ENCODE peak calls at places on chromosome 11, in ten cellular contexts. Z is cardiac fibroblast, X is right lobe of liver, A is brain microvascular endothelial cell, F is lower lobe of right lung, E is fibroblast of lung, M is skeletal muscle cell, Q is mesendoderm, O is astrocyte of the spinal cord, V is Peyer's patch. K is an unnamed sample.

GRCh38 chr11:56764976-56765375 is 16.5 kb upstream of the OR9G4 start:
- DNase-seq in E (no peak), M (no peak), O (no peak), F (no peak), Q (no peak), X (no peak), A (no peak), Z (no peak), V (no peak), K (no peak)

GRCh38 chr11:11968511-11969280 is 39.7 kb downstream of the DKK3 start:
- DNase-seq in Q (no peak), Z (no peak), A (no peak), O (no peak), X (no peak), V (no peak), M (no peak), E (peak; percentile 27), F (no peak), K (no peak)

GRCh38 chr11:75236062-75236461 is 4.5 kb upstream of the TPBGL start:
- DNase-seq in X (no peak), Q (peak; percentile 48), O (no peak), E (no peak), V (no peak), A (no peak), Z (no peak), M (no peak), F (no peak), K (no peak)

GRCh38 chr11:126135182-126136176 is 72.8 kb upstream of the CDON start:
- DNase-seq in Q (no peak), O (no peak), E (no peak), M (no peak), Z (peak; percentile 33), F (no peak), X (no peak), A (no peak), V (no peak), K (no peak)

GRCh38 chr11:2093575-2094353 is 45.4 kb downstream of the IGF2 start:
- DNase-seq in F (no peak), E (no peak), Z (peak; percentile 30), Q (no peak), A (no peak), O (no peak), M (no peak), X (peak; percentile 80), V (no peak), K (no peak)

GRCh38 chr11:76578655-76579046 is 91.9 kb downstream of the LRRC32 start:
- DNase-seq in Q (peak; percentile 79), V (no peak), Z (peak; percentile 77), O (peak; percentile 43), E (no peak), A (peak; percentile 80), M (no peak), X (peak; percentile 53), F (peak; percentile 60), K (no peak)

GRCh38 chr11:19573666-19574065 is 139.0 kb upstream of the NAV2 start:
- DNase-seq in A (no peak), Q (no peak), E (no peak), O (no peak), Z (no peak), M (no peak), V (no peak), F (no peak), X (no peak), K (no peak)

GRCh38 chr11:126485021-126485781 is 129.7 kb downstream of the ST3GAL4 start:
- DNase-seq in F (no peak), E (peak; percentile 33), X (no peak), Q (no peak), Z (peak; percentile 39), M (peak; percentile 43), A (peak; percentile 2), O (peak; percentile 18), V (no peak), K (no peak)

GRCh38 chr11:74493816-74494630 is 499 bp upstream of the LIPT2 start:
- DNase-seq in X (no peak), M (no peak), V (no peak), E (peak; percentile 4), O (no peak), A (peak; percentile 12), Z (peak; percentile 16), F (no peak), Q (no peak), K (no peak)

DNA sequence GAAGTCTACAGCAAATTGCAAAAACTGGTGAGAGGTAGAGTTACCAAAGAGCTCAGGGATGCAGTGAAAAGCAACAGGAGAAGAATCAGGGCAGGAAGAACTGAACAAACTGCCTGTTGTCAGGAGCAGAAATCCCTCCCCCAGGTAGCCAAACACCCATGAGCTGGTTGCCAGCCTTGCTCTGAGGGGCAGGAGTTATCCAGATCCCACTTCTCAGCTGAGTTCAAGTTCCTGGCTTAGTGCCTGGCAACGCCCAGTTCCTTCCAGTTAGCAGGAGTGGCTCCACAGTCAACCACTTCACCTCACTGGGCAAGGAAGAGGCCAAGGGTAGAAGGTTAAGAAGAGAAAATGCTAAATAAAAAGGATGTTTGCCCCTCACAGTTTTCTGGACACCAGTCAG is 1.9 kb upstream of the MPZL2 start:
- DNase-seq in Z (peak; percentile 14), V (no peak), E (no peak), F (peak; percentile 89), Q (no peak), O (no peak), X (no peak), A (no peak), M (no peak), K (no peak)
- H3K4me3 ChIP-seq in Z (no peak overlapping the region), V (no peak overlapping the region), E (no peak overlapping the region), F (peak overlapping the region; percentile 54), Q (no peak overlapping the region), O (no peak overlapping the region), X (no peak overlapping the region), A (no peak overlapping the region), M (no peak overlapping the region), K (no peak overlapping the region)

GRCh38 chr11:68804786-68805185 is 36.9 kb downstream of the CPT1A start:
- DNase-seq in Z (no peak), O (no peak), Q (peak; percentile 23), V (no peak), A (no peak), E (no peak), F (no peak), X (no peak), M (no peak), K (no peak)

GRCh38 chr11:68810164-68810563 is 31.6 kb downstream of the CPT1A start:
- DNase-seq in M (no peak), A (peak; percentile 1), O (no peak), Z (peak; percentile 18), V (no peak), Q (no peak), X (peak; percentile 41), E (no peak), F (no peak), K (no peak)

GRCh38 chr11:68808787-68809186 is 32.9 kb downstream of the CPT1A start:
- DNase-seq in F (no peak), O (no peak), Z (no peak), A (no peak), E (no peak), M (no peak), X (no peak), V (no peak), Q (no peak), K (no peak)

GRCh38 chr11:68809506-68809905 is 32.2 kb downstream of the CPT1A start:
- DNase-seq in M (no peak), Q (no peak), O (no peak), F (no peak), E (no peak), V (no peak), A (no peak), Z (no peak), X (no peak), K (no peak)

DNA sequence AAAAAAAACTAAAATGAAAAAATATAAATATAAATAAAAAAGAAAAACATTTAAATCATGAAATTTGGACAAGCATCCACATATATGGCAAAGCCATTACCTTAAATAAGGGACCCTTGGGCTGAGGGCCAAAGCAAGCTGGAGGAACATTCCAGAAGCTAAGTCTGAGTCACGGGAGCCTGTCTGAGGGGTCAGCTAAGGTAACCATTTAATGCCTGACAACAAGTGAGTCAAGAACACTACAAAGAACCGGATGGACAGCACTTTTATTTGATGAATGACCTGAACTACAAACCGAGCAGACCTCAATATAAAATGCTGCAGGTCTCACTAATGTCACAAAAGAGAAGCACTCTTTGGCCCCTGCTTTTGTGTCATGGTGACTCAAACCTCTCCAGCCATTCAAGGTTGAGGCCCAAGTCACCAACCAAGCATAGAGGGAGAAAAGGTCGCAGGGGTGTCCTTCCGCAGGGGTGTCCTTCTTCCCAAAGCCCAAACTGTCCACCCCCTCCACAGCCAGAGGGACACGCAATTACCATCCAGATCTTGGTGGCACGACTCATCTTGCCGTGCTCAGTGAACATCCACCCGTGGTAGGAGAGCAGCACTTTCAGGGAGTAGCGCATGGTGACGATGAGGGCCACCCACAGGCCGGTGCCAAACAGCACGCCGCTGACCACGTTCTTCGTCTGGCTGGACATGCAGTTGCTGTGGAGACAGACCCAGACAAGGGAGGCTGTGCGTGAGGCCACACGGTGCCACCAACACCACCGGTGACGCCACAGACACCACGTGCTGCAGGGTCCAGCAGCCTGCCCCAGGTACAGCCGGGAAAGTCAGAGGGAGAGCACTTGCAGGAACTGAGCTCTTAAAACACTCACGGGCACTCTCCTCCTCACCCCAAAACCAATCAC is 34.5 kb downstream of the CPT1A start:
- DNase-seq in V (no peak), Z (peak; percentile 79), F (no peak), Q (no peak), X (no peak), M (peak; percentile 17), E (peak; percentile 66), O (peak; percentile 77), A (peak; percentile 66), K (no peak)
- H3K4me3 ChIP-seq in V (no peak overlapping the region), Z (no peak overlapping the region), F (no peak overlapping the region), Q (no peak overlapping the region), X (no peak overlapping the region), M (no peak overlapping the region), E (no peak overlapping the region), O (no peak overlapping the region), A (no peak overlapping the region), K (no peak overlapping the region)

GRCh38 chr11:93738647-93739081 is 2.6 kb downstream of the TAF1D start:
- DNase-seq in Q (no peak), E (no peak), F (no peak), A (no peak), X (no peak), O (no peak), Z (no peak), M (no peak), V (no peak), K (no peak)
- H3K4me3 ChIP-seq in Q (peak overlapping the region; percentile 45), E (peak overlapping the region; percentile 86), F (peak overlapping the region; percentile 84), A (peak overlapping the region; percentile 98), X (no peak overlapping the region), O (peak overlapping the region; percentile 92), Z (peak overlapping the region; percentile 89), M (peak overlapping the region; percentile 93), V (no peak overlapping the region), K (no peak overlapping the region)

DNA sequence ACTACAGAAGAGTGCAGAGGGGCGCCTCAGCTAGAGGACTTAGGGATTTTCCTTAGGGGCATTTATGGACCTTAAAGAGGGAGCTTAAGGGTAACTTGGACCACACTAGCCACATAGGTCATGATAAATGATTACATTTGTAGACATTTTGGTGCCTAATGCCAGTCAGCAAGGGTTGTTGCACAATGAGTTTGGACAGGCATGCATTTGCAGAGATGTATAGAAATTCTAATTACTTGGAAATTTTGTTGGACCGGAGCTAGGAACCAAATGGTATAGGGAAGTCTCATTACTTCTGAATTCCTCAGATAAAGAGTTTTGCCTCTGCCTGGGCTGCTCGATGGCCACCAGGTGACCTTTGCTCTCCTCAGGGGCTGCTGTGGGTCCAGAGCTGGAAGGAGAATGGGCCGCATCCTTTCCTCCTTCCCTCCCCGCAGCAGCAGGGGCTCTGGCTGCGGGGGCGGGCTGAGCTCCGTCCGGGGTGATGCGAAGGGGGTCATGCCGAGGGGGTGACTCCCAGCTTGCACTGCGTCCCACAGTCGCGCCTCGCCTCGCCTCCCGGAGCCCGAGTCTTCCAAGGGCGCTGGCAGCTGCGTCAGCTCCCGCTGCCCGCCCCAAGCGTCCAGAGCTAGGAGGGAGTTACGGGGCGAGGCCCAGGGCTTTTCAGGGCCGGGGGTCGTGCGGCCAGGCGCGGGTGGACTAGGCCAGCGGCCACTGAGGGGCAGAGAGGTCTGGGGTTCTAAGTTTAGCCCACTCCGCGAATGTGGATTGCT is 20.2 kb upstream of the MALAT1 start:
- DNase-seq in A (peak; percentile 77), X (peak; percentile 59), E (peak; percentile 53), F (peak; percentile 64), O (peak; percentile 61), Z (peak; percentile 87), M (no peak), V (no peak), Q (no peak), K (no peak)
- H3K4me3 ChIP-seq in A (peak overlapping the region; percentile 12), X (no peak overlapping the region), E (peak overlapping the region; percentile 9), F (peak overlapping the region; percentile 89), O (peak overlapping the region; percentile 2), Z (peak overlapping the region; percentile 37), M (peak overlapping the region; percentile 28), V (no peak overlapping the region), Q (no peak overlapping the region), K (peak overlapping the region; percentile 84)